ENCODE peak calls at places on chromosomes 11 and 22, in nine cellular contexts. One of them, this sample, is unnamed.
A peak's percentile ranks its signal among the peaks of the same experiment; 100 is the strongest.

GRCh38 chr11:103326070-103326794 is 217.0 kb downstream of the DYNC2H1 start:
- DNase-seq in neural progenitor cell: peak; percentile 69
- DNase-seq in cardiac fibroblast: peak; percentile 86
- DNase-seq in right lobe of liver: no peak
- DNase-seq in coronary artery: no peak
- DNase-seq in endothelial cell of umbilical vein: peak; percentile 77
- DNase-seq in BE2C: peak; percentile 57
- DNase-seq in IMR-90: peak; percentile 78
- DNase-seq in AG04449: peak; percentile 33
- DNase-seq in this sample: no peak

GRCh38 chr22:29298641-29299040 is 7.8 kb upstream of the GAS2L1 start:
- DNase-seq in right lobe of liver: no peak
- DNase-seq in IMR-90: no peak
- DNase-seq in coronary artery: no peak
- DNase-seq in cardiac fibroblast: no peak
- DNase-seq in endothelial cell of umbilical vein: no peak
- DNase-seq in AG04449: no peak
- DNase-seq in neural progenitor cell: no peak
- DNase-seq in BE2C: no peak
- DNase-seq in this sample: no peak

GRCh38 chr11:34363363-34364084 is 5.7 kb upstream of the ABTB2 start:
- DNase-seq in endothelial cell of umbilical vein: no peak
- DNase-seq in neural progenitor cell: no peak
- DNase-seq in coronary artery: no peak
- DNase-seq in AG04449: no peak
- DNase-seq in IMR-90: no peak
- DNase-seq in BE2C: no peak
- DNase-seq in cardiac fibroblast: no peak
- DNase-seq in right lobe of liver: no peak
- DNase-seq in this sample: no peak

GRCh38 chr22:28835630-28836189 is 35.3 kb upstream of the XBP1 start:
- DNase-seq in coronary artery: no peak
- DNase-seq in endothelial cell of umbilical vein: no peak
- DNase-seq in IMR-90: no peak
- DNase-seq in cardiac fibroblast: no peak
- DNase-seq in right lobe of liver: no peak
- DNase-seq in BE2C: no peak
- DNase-seq in neural progenitor cell: no peak
- DNase-seq in AG04449: no peak
- DNase-seq in this sample: no peak

GRCh38 chr11:111526501-111526900 is 11.9 kb downstream of the HOATZ start:
- DNase-seq in neural progenitor cell: no peak
- DNase-seq in AG04449: no peak
- DNase-seq in right lobe of liver: no peak
- DNase-seq in BE2C: no peak
- DNase-seq in endothelial cell of umbilical vein: no peak
- DNase-seq in cardiac fibroblast: peak; percentile 86
- DNase-seq in IMR-90: peak; percentile 93
- DNase-seq in coronary artery: no peak
- DNase-seq in this sample: no peak

GRCh38 chr11:89498845-89499448 is 7.8 kb upstream of the NOX4 start:
- DNase-seq in AG04449: no peak
- DNase-seq in neural progenitor cell: no peak
- DNase-seq in IMR-90: no peak
- DNase-seq in cardiac fibroblast: no peak
- DNase-seq in right lobe of liver: no peak
- DNase-seq in BE2C: no peak
- DNase-seq in endothelial cell of umbilical vein: no peak
- DNase-seq in coronary artery: no peak
- DNase-seq in this sample: no peak

GRCh38 chr11:109864161-109864661 is 229.0 kb upstream of the ZC3H12C start:
- DNase-seq in AG04449: no peak
- DNase-seq in BE2C: no peak
- DNase-seq in right lobe of liver: no peak
- DNase-seq in IMR-90: no peak
- DNase-seq in cardiac fibroblast: no peak
- DNase-seq in neural progenitor cell: no peak
- DNase-seq in coronary artery: no peak
- DNase-seq in endothelial cell of umbilical vein: no peak
- DNase-seq in this sample: no peak

GRCh38 chr22:43090130-43090789 is 1.1 kb upstream of the TTLL1 start:
- DNase-seq in AG04449: peak; percentile 50
- DNase-seq in right lobe of liver: peak; percentile 39
- DNase-seq in endothelial cell of umbilical vein: peak; percentile 80
- DNase-seq in neural progenitor cell: peak; percentile 28
- DNase-seq in coronary artery: no peak
- DNase-seq in IMR-90: peak; percentile 80
- DNase-seq in cardiac fibroblast: peak; percentile 89
- DNase-seq in BE2C: peak; percentile 66
- DNase-seq in this sample: no peak

GRCh38 chr11:27363576-27364115 is 631 bp upstream of the CCDC34 start:
- DNase-seq in endothelial cell of umbilical vein: no peak
- DNase-seq in coronary artery: no peak
- DNase-seq in BE2C: no peak
- DNase-seq in IMR-90: no peak
- DNase-seq in neural progenitor cell: no peak
- DNase-seq in right lobe of liver: no peak
- DNase-seq in cardiac fibroblast: no peak
- DNase-seq in AG04449: no peak
- DNase-seq in this sample: no peak

GRCh38 chr22:50144005-50144614 is 26.4 kb upstream of the PANX2 start:
- DNase-seq in endothelial cell of umbilical vein: no peak
- DNase-seq in neural progenitor cell: no peak
- DNase-seq in right lobe of liver: no peak
- DNase-seq in coronary artery: no peak
- DNase-seq in BE2C: no peak
- DNase-seq in AG04449: no peak
- DNase-seq in IMR-90: no peak
- DNase-seq in cardiac fibroblast: no peak
- DNase-seq in this sample: no peak

GRCh38 chr22:50145741-50146439 is 24.6 kb upstream of the PANX2 start:
- DNase-seq in cardiac fibroblast: no peak
- DNase-seq in BE2C: no peak
- DNase-seq in AG04449: no peak
- DNase-seq in right lobe of liver: no peak
- DNase-seq in coronary artery: peak; percentile 70
- DNase-seq in IMR-90: no peak
- DNase-seq in neural progenitor cell: no peak
- DNase-seq in endothelial cell of umbilical vein: no peak
- DNase-seq in this sample: no peak

GRCh38 chr22:50148166-50148500 is 22.4 kb upstream of the PANX2 start:
- DNase-seq in cardiac fibroblast: no peak
- DNase-seq in AG04449: no peak
- DNase-seq in right lobe of liver: no peak
- DNase-seq in BE2C: no peak
- DNase-seq in coronary artery: peak; percentile 47
- DNase-seq in neural progenitor cell: no peak
- DNase-seq in IMR-90: no peak
- DNase-seq in endothelial cell of umbilical vein: no peak
- DNase-seq in this sample: no peak

GRCh38 chr22:50148991-50149721 is 21.4 kb upstream of the PANX2 start:
- DNase-seq in AG04449: no peak
- DNase-seq in BE2C: peak; percentile 75
- DNase-seq in neural progenitor cell: peak; percentile 78
- DNase-seq in cardiac fibroblast: peak; percentile 56
- DNase-seq in endothelial cell of umbilical vein: peak; percentile 58
- DNase-seq in right lobe of liver: peak; percentile 70
- DNase-seq in IMR-90: peak; percentile 45
- DNase-seq in coronary artery: peak; percentile 66
- DNase-seq in this sample: peak; percentile 80

GRCh38 chr22:50146440-50147228 is 23.9 kb upstream of the PANX2 start:
- DNase-seq in right lobe of liver: peak; percentile 81
- DNase-seq in endothelial cell of umbilical vein: no peak
- DNase-seq in AG04449: peak; percentile 14
- DNase-seq in IMR-90: peak; percentile 71
- DNase-seq in BE2C: peak; percentile 81
- DNase-seq in neural progenitor cell: peak; percentile 40
- DNase-seq in coronary artery: peak; percentile 68
- DNase-seq in cardiac fibroblast: peak; percentile 82
- DNase-seq in this sample: no peak
- TF ChIP-seq CTCF in right lobe of liver: peak; percentile 87
- TF ChIP-seq CTCF in endothelial cell of umbilical vein: no peak
- TF ChIP-seq CTCF in AG04449: peak; percentile 85
- TF ChIP-seq CTCF in IMR-90: peak; percentile 85
- TF ChIP-seq CTCF in BE2C: peak; percentile 99
- TF ChIP-seq CTCF in neural progenitor cell: peak; percentile 43
- TF ChIP-seq CTCF in coronary artery: peak; percentile 59
- TF ChIP-seq CTCF in cardiac fibroblast: peak; percentile 99
- TF ChIP-seq CTCF in this sample: peak; percentile 87

DNA sequence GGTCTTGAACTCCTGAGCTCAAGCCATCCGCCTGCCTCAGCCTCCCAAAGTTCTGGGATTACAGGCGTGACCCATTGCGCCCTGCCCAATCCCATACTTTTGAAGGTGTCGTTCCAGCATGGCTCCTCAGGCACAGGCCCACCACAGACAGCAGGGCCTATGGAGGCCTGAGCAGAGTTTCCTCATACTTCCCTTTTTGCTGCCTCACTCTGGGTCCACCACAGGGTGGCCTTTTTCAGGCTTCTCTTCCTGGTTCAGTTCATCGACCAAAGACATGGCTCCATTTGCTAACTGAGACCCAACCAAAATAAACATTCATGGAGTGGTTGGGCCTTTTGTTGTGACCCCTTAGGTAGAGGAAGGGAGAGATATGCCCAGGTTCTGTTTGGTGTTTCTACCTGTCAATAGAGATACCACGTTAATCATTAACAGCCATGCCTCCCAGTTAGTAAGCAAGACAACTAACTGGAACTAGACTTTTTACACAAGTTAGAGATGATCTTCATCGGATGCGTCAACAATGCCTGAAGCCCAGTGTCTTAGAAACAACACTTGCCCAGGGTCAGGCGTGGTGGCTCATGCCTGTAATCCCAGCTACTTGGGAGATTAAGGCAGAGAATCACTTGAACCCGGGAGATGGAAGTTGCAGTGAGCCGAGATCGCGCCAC is 35.1 kb downstream of the TRIOBP start:
- DNase-seq in neural progenitor cell: no peak
- DNase-seq in endothelial cell of umbilical vein: no peak
- DNase-seq in cardiac fibroblast: no peak
- DNase-seq in BE2C: no peak
- DNase-seq in coronary artery: no peak
- DNase-seq in right lobe of liver: no peak
- DNase-seq in IMR-90: no peak
- DNase-seq in AG04449: no peak
- DNase-seq in this sample: no peak
- TF ChIP-seq CTCF in neural progenitor cell: no peak
- TF ChIP-seq CTCF in endothelial cell of umbilical vein: no peak
- TF ChIP-seq CTCF in cardiac fibroblast: peak; percentile 18
- TF ChIP-seq CTCF in BE2C: peak; percentile 14
- TF ChIP-seq CTCF in coronary artery: no peak
- TF ChIP-seq CTCF in right lobe of liver: no peak
- TF ChIP-seq CTCF in IMR-90: no peak
- TF ChIP-seq CTCF in AG04449: no peak
- TF ChIP-seq CTCF in this sample: peak; percentile 24

GRCh38 chr11:12461516-12461915 is 84.1 kb downstream of the PARVA start:
- DNase-seq in endothelial cell of umbilical vein: no peak
- DNase-seq in coronary artery: no peak
- DNase-seq in BE2C: peak; percentile 85
- DNase-seq in IMR-90: no peak
- DNase-seq in right lobe of liver: no peak
- DNase-seq in neural progenitor cell: no peak
- DNase-seq in cardiac fibroblast: no peak
- DNase-seq in AG04449: no peak
- DNase-seq in this sample: no peak

GRCh38 chr11:12459374-12459773 is 82.0 kb downstream of the PARVA start:
- DNase-seq in coronary artery: no peak
- DNase-seq in endothelial cell of umbilical vein: no peak
- DNase-seq in IMR-90: no peak
- DNase-seq in cardiac fibroblast: no peak
- DNase-seq in AG04449: no peak
- DNase-seq in right lobe of liver: no peak
- DNase-seq in BE2C: no peak
- DNase-seq in neural progenitor cell: no peak
- DNase-seq in this sample: no peak

GRCh38 chr11:12457030-12457600 is 79.7 kb downstream of the PARVA start:
- DNase-seq in cardiac fibroblast: peak; percentile 64
- DNase-seq in BE2C: no peak
- DNase-seq in coronary artery: no peak
- DNase-seq in AG04449: no peak
- DNase-seq in endothelial cell of umbilical vein: no peak
- DNase-seq in right lobe of liver: no peak
- DNase-seq in neural progenitor cell: no peak
- DNase-seq in IMR-90: peak; percentile 81
- DNase-seq in this sample: no peak

GRCh38 chr11:12458042-12458441 is 80.7 kb downstream of the PARVA start:
- DNase-seq in IMR-90: no peak
- DNase-seq in endothelial cell of umbilical vein: no peak
- DNase-seq in right lobe of liver: no peak
- DNase-seq in AG04449: no peak
- DNase-seq in BE2C: no peak
- DNase-seq in coronary artery: no peak
- DNase-seq in neural progenitor cell: no peak
- DNase-seq in cardiac fibroblast: no peak
- DNase-seq in this sample: no peak

GRCh38 chr11:12460441-12460840 is 83.1 kb downstream of the PARVA start:
- DNase-seq in AG04449: no peak
- DNase-seq in coronary artery: no peak
- DNase-seq in endothelial cell of umbilical vein: no peak
- DNase-seq in IMR-90: peak; percentile 44
- DNase-seq in cardiac fibroblast: no peak
- DNase-seq in right lobe of liver: no peak
- DNase-seq in neural progenitor cell: peak; percentile 12
- DNase-seq in BE2C: no peak
- DNase-seq in this sample: no peak
- TF ChIP-seq CTCF in AG04449: no peak
- TF ChIP-seq CTCF in coronary artery: no peak
- TF ChIP-seq CTCF in endothelial cell of umbilical vein: no peak
- TF ChIP-seq CTCF in IMR-90: no peak
- TF ChIP-seq CTCF in cardiac fibroblast: no peak
- TF ChIP-seq CTCF in right lobe of liver: no peak
- TF ChIP-seq CTCF in neural progenitor cell: no peak
- TF ChIP-seq CTCF in BE2C: no peak
- TF ChIP-seq CTCF in this sample: no peak

DNA sequence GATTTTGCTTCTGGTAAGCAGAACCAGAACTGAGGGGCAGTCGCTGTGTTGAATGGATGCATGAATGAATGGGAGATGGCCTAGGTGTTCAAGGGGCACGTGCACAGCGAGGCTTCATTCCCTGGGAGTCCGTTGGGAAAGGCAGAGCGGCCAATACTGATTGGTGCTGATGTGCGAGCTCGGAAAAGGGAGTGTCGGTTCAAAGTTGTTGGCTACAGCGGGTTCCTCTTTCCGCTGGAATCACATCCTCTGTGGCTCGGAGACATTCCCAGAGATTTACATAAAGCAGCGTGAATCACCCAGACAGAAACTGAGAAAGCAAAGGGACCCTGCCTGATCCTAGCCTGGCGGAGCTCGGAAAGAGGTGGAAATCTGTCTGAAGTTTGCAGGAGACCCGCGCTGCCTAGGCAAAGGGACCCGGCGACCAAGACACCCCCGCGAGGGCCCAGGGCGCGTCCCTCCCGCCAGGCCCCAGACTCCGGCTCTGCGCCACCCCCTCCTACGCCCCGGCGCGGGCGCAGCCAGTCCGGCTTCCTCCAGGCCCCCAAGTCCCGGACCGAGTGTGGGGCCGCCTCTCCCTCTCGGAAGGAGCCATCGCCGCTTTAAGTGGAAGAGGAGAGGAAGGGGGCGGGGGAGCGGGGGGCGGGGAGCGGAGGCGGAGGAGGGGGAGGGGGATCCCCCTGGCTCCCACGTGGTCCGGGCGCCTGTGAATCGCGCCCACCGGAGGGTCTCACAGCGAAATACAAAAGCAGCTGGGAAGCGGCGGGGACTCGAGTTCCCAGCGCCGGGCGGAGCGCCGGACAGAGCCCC is at the start of gene FJX1:
- DNase-seq in endothelial cell of umbilical vein: peak; percentile 83
- DNase-seq in IMR-90: peak; percentile 95
- DNase-seq in coronary artery: peak; percentile 79
- DNase-seq in neural progenitor cell: peak; percentile 96
- DNase-seq in cardiac fibroblast: peak; percentile 95
- DNase-seq in AG04449: no peak
- DNase-seq in right lobe of liver: peak; percentile 55
- DNase-seq in BE2C: peak; percentile 68
- DNase-seq in this sample: peak; percentile 85
- TF ChIP-seq CTCF in endothelial cell of umbilical vein: no peak
- TF ChIP-seq CTCF in IMR-90: no peak
- TF ChIP-seq CTCF in coronary artery: no peak
- TF ChIP-seq CTCF in neural progenitor cell: no peak
- TF ChIP-seq CTCF in cardiac fibroblast: no peak
- TF ChIP-seq CTCF in AG04449: no peak
- TF ChIP-seq CTCF in right lobe of liver: no peak
- TF ChIP-seq CTCF in BE2C: no peak
- TF ChIP-seq CTCF in this sample: no peak

This sample was measured in chondrocyte.